ENCODE peak calls at places on chromosomes 7 and 10, in ten cellular contexts. W, A, Z, D, H, X, K, T, R and J are unnamed samples.

GRCh38 chr7:28785002-28785995 is 172.8 kb downstream of the TRIL start:
- DNase-seq in W (no peak), A (no peak), Z (no peak), D (no peak), H (no peak), X (no peak), K (no peak), T (no peak), R (no peak), J (no peak)

GRCh38 chr10:47294057-47294456 is 5.9 kb upstream of the GDF10 start:
- DNase-seq in W (no peak), A (no peak), Z (no peak), D (no peak), H (no peak), X (no peak), K (no peak), T (no peak), R (no peak), J (no peak)

GRCh38 chr10:114157912-114158311 is 16.1 kb downstream of the CCDC186 start:
- DNase-seq in W (no peak), A (no peak), Z (no peak), D (no peak), H (no peak), X (no peak), K (no peak), T (no peak), R (no peak), J (no peak)

GRCh38 chr10:131086511-131086910 is 225.0 kb downstream of the TCERG1L start:
- DNase-seq in W (no peak), A (no peak), Z (no peak), D (no peak), H (no peak), X (no peak), K (no peak), T (no peak), R (no peak), J (no peak)

GRCh38 chr7:101867265-101867664 is 49.8 kb downstream of the CUX1 start:
- DNase-seq in W (no peak), A (no peak), Z (no peak), D (no peak), H (no peak), X (no peak), K (no peak), T (no peak), R (no peak), J (no peak)

GRCh38 chr10:114306116-114306973 is 67.3 kb downstream of the VWA2 start:
- DNase-seq in W (peak), A (peak), Z (no peak), D (no peak), H (peak), X (no peak), K (peak), T (no peak), R (peak), J (no peak)

GRCh38 chr10:61136151-61136550 is 192.2 kb upstream of the RHOBTB1 start:
- DNase-seq in W (no peak), A (no peak), Z (no peak), D (no peak), H (peak), X (no peak), K (no peak), T (no peak), R (peak), J (no peak)

GRCh38 chr7:22566176-22566575 is 66.2 kb upstream of the STEAP1B start:
- DNase-seq in W (no peak), A (no peak), Z (no peak), D (no peak), H (no peak), X (no peak), K (no peak), T (no peak), R (no peak), J (no peak)

GRCh38 chr7:15764986-15765385 is 78.5 kb upstream of the MEOX2 start:
- DNase-seq in W (no peak), A (no peak), Z (no peak), D (no peak), H (no peak), X (no peak), K (peak), T (no peak), R (no peak), J (no peak)

GRCh38 chr7:143992677-143993076 is 7.4 kb upstream of the OR6B1 start:
- DNase-seq in W (no peak), A (no peak), Z (no peak), D (no peak), H (no peak), X (no peak), K (no peak), T (no peak), R (no peak), J (no peak)